ENCODE peak calls at places on chromosomes 13 and 19, in seven cellular contexts. P is left lung; E is M059J; A is SK-MEL-5; V is activated B cell treated with CpG ODN at 0.5 μM for 24 hours; Y is OCI-LY7; I is effector CD4-positive, alpha-beta T cell. C is an unnamed sample.
A peak's percentile ranks its signal among the peaks of the same experiment; 100 is the strongest.

GRCh38 chr19:30109565-30109964 is 167.5 kb downstream of the URI1 start:
- DNase-seq in P (no peak), E (no peak), A (no peak), V (no peak), Y (no peak), I (no peak), C (no peak)

GRCh38 chr13:112961457-112962369 is 7.3 kb upstream of the MCF2L start:
- DNase-seq in P (peak; percentile 27), E (no peak), A (no peak), V (peak; percentile 7), Y (no peak), I (no peak), C (no peak)

GRCh38 chr13:114208134-114208533 is 26.6 kb upstream of the CDC16 start:
- DNase-seq in P (no peak), E (no peak), A (no peak), V (no peak), Y (no peak), I (no peak), C (no peak)

GRCh38 chr13:98507060-98507797 is 69.7 kb downstream of the STK24 start:
- DNase-seq in P (peak; percentile 58), E (peak; percentile 73), A (no peak), V (no peak), Y (no peak), I (no peak), C (no peak)

GRCh38 chr19:27966390-27966816 is 1246.5 kb downstream of the UQCRFS1 start:
- DNase-seq in P (no peak), E (no peak), A (peak; percentile 49), V (no peak), Y (peak; percentile 24), I (no peak), C (no peak)

GRCh38 chr13:65725001-65725400 is 1505.1 kb downstream of the PCDH9 start:
- DNase-seq in P (no peak), E (no peak), A (no peak), V (no peak), Y (no peak), I (no peak), C (no peak)

GRCh38 chr19:3207466-3208242 is 16.8 kb upstream of the CELF5 start:
- DNase-seq in P (no peak), E (no peak), A (peak; percentile 8), V (no peak), Y (no peak), I (no peak), C (no peak)

GRCh38 chr19:16296713-16297112 is 27.9 kb upstream of the KLF2 start:
- DNase-seq in P (no peak), E (peak; percentile 84), A (no peak), V (no peak), Y (no peak), I (no peak), C (no peak)

GRCh38 chr19:38006361-38007045 is 99.5 kb downstream of the SIPA1L3 start:
- DNase-seq in P (no peak), E (no peak), A (no peak), V (peak; percentile 44), Y (peak; percentile 38), I (no peak), C (no peak)

GRCh38 chr19:871446-872265 is 12.2 kb downstream of the CFD start:
- DNase-seq in P (no peak), E (no peak), A (no peak), V (no peak), Y (no peak), I (no peak), C (no peak)

GRCh38 chr19:11168568-11168967 is 13.0 kb upstream of the SPC24 start:
- DNase-seq in P (no peak), E (peak; percentile 99), A (no peak), V (no peak), Y (no peak), I (no peak), C (peak; percentile 71)

GRCh38 chr13:61734683-61735082 is 319.0 kb upstream of the PCDH20 start:
- DNase-seq in P (no peak), E (no peak), A (no peak), V (no peak), Y (no peak), I (no peak), C (no peak)

GRCh38 chr19:42555317-42555716 is 27.0 kb upstream of the CEACAM1 start:
- DNase-seq in P (peak; percentile 40), E (no peak), A (no peak), V (no peak), Y (no peak), I (no peak), C (no peak)

GRCh38 chr13:45367358-45367757 is 26.4 kb upstream of the TPT1 start:
- DNase-seq in P (peak; percentile 77), E (peak; percentile 95), A (peak; percentile 33), V (peak; percentile 56), Y (peak; percentile 84), I (peak; percentile 88), C (peak; percentile 81)

GRCh38 chr13:100063906-100064305 is 25.0 kb upstream of the PCCA start:
- DNase-seq in P (no peak), E (no peak), A (no peak), V (no peak), Y (no peak), I (no peak), C (no peak)

GRCh38 chr19:56885173-56885679 is 44.7 kb upstream of the PEG3 start:
- DNase-seq in P (no peak), E (no peak), A (no peak), V (no peak), Y (no peak), I (no peak), C (no peak)

GRCh38 chr13:60282708-60283107 is 114.3 kb upstream of the TDRD3 start:
- DNase-seq in P (no peak), E (no peak), A (no peak), V (no peak), Y (no peak), I (no peak), C (no peak)

GRCh38 chr19:45469835-45470146 is 2.0 kb downstream of the FOSB start:
- DNase-seq in P (no peak), E (no peak), A (peak; percentile 88), V (no peak), Y (peak; percentile 95), I (no peak), C (peak; percentile 56)

GRCh38 chr19:17026041-17026658 is 460 bp downstream of the CPAMD8 start:
- DNase-seq in P (peak; percentile 61), E (no peak), A (no peak), V (no peak), Y (no peak), I (no peak), C (no peak)

GRCh38 chr19:1181606-1182005 is 7.5 kb upstream of the SBNO2 start:
- DNase-seq in P (peak; percentile 79), E (no peak), A (no peak), V (no peak), Y (no peak), I (no peak), C (no peak)

GRCh38 chr13:77379508-77379907 is 52.6 kb upstream of the MYCBP2 start:
- DNase-seq in P (no peak), E (no peak), A (no peak), V (no peak), Y (no peak), I (no peak), C (no peak)

GRCh38 chr13:73140804-73141203 is 82.0 kb downstream of the KLF5 start:
- DNase-seq in P (no peak), E (no peak), A (peak; percentile 9), V (no peak), Y (no peak), I (no peak), C (no peak)

GRCh38 chr19:2887391-2887914 is 13.3 kb upstream of the ZNF57 start:
- DNase-seq in P (no peak), E (peak; percentile 66), A (peak; percentile 83), V (peak; percentile 20), Y (peak; percentile 82), I (no peak), C (no peak)

GRCh38 chr13:98984118-98984517 is 6.3 kb upstream of the DOCK9 start:
- DNase-seq in P (no peak), E (no peak), A (no peak), V (no peak), Y (no peak), I (no peak), C (no peak)

GRCh38 chr19:1882089-1882785 is 3.1 kb downstream of the ABHD17A start:
- DNase-seq in P (no peak), E (no peak), A (no peak), V (no peak), Y (peak; percentile 79), I (peak; percentile 77), C (peak; percentile 15)

GRCh38 chr13:109627649-109628048 is 158.7 kb downstream of the IRS2 start:
- DNase-seq in P (no peak), E (no peak), A (no peak), V (no peak), Y (no peak), I (no peak), C (no peak)

GRCh38 chr19:1672769-1673644 is 20.6 kb upstream of the TCF3 start:
- DNase-seq in P (no peak), E (no peak), A (no peak), V (no peak), Y (no peak), I (no peak), C (no peak)

GRCh38 chr13:26457212-26457611 is 100.3 kb upstream of the WASF3 start:
- DNase-seq in P (no peak), E (peak; percentile 96), A (peak; percentile 14), V (no peak), Y (no peak), I (no peak), C (no peak)

GRCh38 chr19:19261350-19262189 is 11.5 kb downstream of the TM6SF2 start:
- DNase-seq in P (no peak), E (no peak), A (no peak), V (peak; percentile 23), Y (no peak), I (no peak), C (no peak)

GRCh38 chr13:114034481-114034891 is 60.6 kb upstream of the C13orf46 start:
- DNase-seq in P (no peak), E (no peak), A (no peak), V (no peak), Y (no peak), I (no peak), C (no peak)

GRCh38 chr13:59447031-59447430 is 716.7 kb downstream of the DIAPH3 start:
- DNase-seq in P (no peak), E (no peak), A (no peak), V (no peak), Y (no peak), I (no peak), C (no peak)

C was measured in 8988T.